ENCODE peak calls at places on chromosomes 1 and 21, in ten cellular contexts. One of them, this sample, is unnamed.

GRCh38 chr1:183806650-183807049 is 1.7 kb downstream of the RGL1 start:
- DNase-seq in heart right ventricle: no peak
- DNase-seq in uterus: no peak
- DNase-seq in CD8-positive, alpha-beta T cell: no peak
- DNase-seq in mucosa of descending colon: no peak
- DNase-seq in kidney: no peak
- DNase-seq in transverse colon: no peak
- DNase-seq in AG04450: no peak
- DNase-seq in fibroblast of pulmonary artery: no peak
- DNase-seq in lung: no peak
- DNase-seq in this sample: no peak

GRCh38 chr1:30675761-30676160 is 47.6 kb downstream of the MATN1 start:
- DNase-seq in uterus: no peak
- DNase-seq in AG04450: no peak
- DNase-seq in transverse colon: no peak
- DNase-seq in CD8-positive, alpha-beta T cell: no peak
- DNase-seq in kidney: no peak
- DNase-seq in lung: no peak
- DNase-seq in mucosa of descending colon: no peak
- DNase-seq in fibroblast of pulmonary artery: peak; percentile 68
- DNase-seq in heart right ventricle: no peak
- DNase-seq in this sample: no peak

GRCh38 chr1:59433440-59433813 is 136.5 kb downstream of the FGGY start:
- DNase-seq in transverse colon: no peak
- DNase-seq in lung: no peak
- DNase-seq in uterus: no peak
- DNase-seq in CD8-positive, alpha-beta T cell: no peak
- DNase-seq in heart right ventricle: peak; percentile 12
- DNase-seq in AG04450: no peak
- DNase-seq in fibroblast of pulmonary artery: no peak
- DNase-seq in kidney: no peak
- DNase-seq in mucosa of descending colon: no peak
- DNase-seq in this sample: no peak

GRCh38 chr1:200038987-200039848 is 11.7 kb downstream of the NR5A2 start:
- DNase-seq in fibroblast of pulmonary artery: no peak
- DNase-seq in CD8-positive, alpha-beta T cell: no peak
- DNase-seq in heart right ventricle: no peak
- DNase-seq in kidney: peak; percentile 82
- DNase-seq in uterus: no peak
- DNase-seq in transverse colon: peak; percentile 55
- DNase-seq in AG04450: no peak
- DNase-seq in mucosa of descending colon: peak; percentile 62
- DNase-seq in lung: peak; percentile 39
- DNase-seq in this sample: peak; percentile 54

GRCh38 chr1:162671664-162672415 is 39.6 kb downstream of the DDR2 start:
- DNase-seq in CD8-positive, alpha-beta T cell: no peak
- DNase-seq in heart right ventricle: no peak
- DNase-seq in kidney: no peak
- DNase-seq in lung: no peak
- DNase-seq in transverse colon: no peak
- DNase-seq in fibroblast of pulmonary artery: no peak
- DNase-seq in mucosa of descending colon: no peak
- DNase-seq in uterus: no peak
- DNase-seq in AG04450: no peak
- DNase-seq in this sample: no peak

GRCh38 chr1:40132383-40133121 is 28.6 kb upstream of the RLF start:
- DNase-seq in mucosa of descending colon: no peak
- DNase-seq in AG04450: no peak
- DNase-seq in lung: no peak
- DNase-seq in CD8-positive, alpha-beta T cell: no peak
- DNase-seq in transverse colon: no peak
- DNase-seq in uterus: no peak
- DNase-seq in fibroblast of pulmonary artery: no peak
- DNase-seq in heart right ventricle: no peak
- DNase-seq in kidney: no peak
- DNase-seq in this sample: no peak

GRCh38 chr1:226066415-226067077 is 4.0 kb downstream of the H3-3A start:
- DNase-seq in lung: no peak
- DNase-seq in transverse colon: no peak
- DNase-seq in mucosa of descending colon: no peak
- DNase-seq in fibroblast of pulmonary artery: peak; percentile 45
- DNase-seq in uterus: no peak
- DNase-seq in kidney: no peak
- DNase-seq in heart right ventricle: no peak
- DNase-seq in CD8-positive, alpha-beta T cell: no peak
- DNase-seq in AG04450: no peak
- DNase-seq in this sample: no peak

GRCh38 chr1:3352084-3352951 is 102.1 kb upstream of the ARHGEF16 start:
- DNase-seq in kidney: peak; percentile 91
- DNase-seq in CD8-positive, alpha-beta T cell: no peak
- DNase-seq in fibroblast of pulmonary artery: peak; percentile 52
- DNase-seq in heart right ventricle: no peak
- DNase-seq in AG04450: no peak
- DNase-seq in mucosa of descending colon: peak; percentile 25
- DNase-seq in transverse colon: peak; percentile 39
- DNase-seq in lung: no peak
- DNase-seq in uterus: peak; percentile 85
- DNase-seq in this sample: no peak

GRCh38 chr1:116553386-116554115 is 17.3 kb downstream of the CD58 start:
- DNase-seq in uterus: no peak
- DNase-seq in fibroblast of pulmonary artery: no peak
- DNase-seq in transverse colon: no peak
- DNase-seq in lung: no peak
- DNase-seq in AG04450: no peak
- DNase-seq in CD8-positive, alpha-beta T cell: no peak
- DNase-seq in heart right ventricle: no peak
- DNase-seq in mucosa of descending colon: no peak
- DNase-seq in kidney: no peak
- DNase-seq in this sample: no peak

GRCh38 chr1:157880621-157881020 is 39.0 kb upstream of the CD5L start:
- DNase-seq in CD8-positive, alpha-beta T cell: no peak
- DNase-seq in kidney: no peak
- DNase-seq in mucosa of descending colon: no peak
- DNase-seq in transverse colon: no peak
- DNase-seq in uterus: no peak
- DNase-seq in heart right ventricle: no peak
- DNase-seq in lung: no peak
- DNase-seq in fibroblast of pulmonary artery: no peak
- DNase-seq in AG04450: no peak
- DNase-seq in this sample: no peak

DNA sequence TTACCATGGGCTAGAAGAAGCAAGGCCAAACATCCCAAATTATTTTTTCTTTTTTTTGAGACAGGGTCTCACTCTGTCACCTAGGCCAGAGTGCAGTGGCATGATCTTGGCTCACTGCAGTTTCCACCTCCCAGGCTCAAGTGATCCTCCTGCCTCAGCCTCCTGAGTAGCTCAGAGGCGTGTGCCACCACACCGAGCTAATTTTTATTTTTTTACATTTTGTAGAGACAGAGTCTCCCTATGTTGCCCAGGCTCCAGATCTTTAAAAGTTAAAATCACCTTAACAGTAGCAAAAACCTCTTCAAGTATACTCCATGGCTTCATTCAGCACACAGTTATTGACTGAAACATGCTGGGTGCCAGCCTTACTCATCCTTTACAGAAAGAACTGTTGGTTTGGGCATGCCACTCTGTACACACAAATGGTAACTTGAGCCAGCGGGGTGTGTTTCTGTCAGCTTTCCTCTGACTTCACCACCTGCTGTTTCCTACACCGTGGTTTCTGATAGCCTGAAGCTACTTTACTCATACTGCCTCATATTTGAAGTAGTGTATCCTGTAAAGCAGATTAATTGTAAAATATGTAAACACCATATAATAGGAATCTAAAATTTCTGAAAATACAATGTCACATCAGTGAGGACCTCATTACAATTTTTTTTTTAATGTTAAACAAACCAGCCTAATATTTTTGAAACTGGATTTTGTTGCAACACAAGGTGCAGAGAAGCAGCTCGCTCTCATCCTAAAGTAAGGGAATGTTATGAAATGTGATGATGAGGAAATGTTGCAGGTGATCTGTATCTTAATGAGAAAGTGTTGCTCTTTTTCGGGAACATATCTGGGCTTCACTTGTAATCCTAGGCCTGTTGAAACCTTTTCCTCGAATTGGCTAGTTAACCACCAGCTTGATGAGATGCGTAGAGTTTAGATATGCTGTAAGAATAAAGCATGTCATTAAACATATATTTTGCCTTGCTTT is 113.9 kb downstream of the ATP5PO start:
- DNase-seq in heart right ventricle: no peak
- DNase-seq in uterus: no peak
- DNase-seq in AG04450: peak; percentile 23
- DNase-seq in CD8-positive, alpha-beta T cell: no peak
- DNase-seq in lung: no peak
- DNase-seq in transverse colon: no peak
- DNase-seq in mucosa of descending colon: no peak
- DNase-seq in kidney: no peak
- DNase-seq in fibroblast of pulmonary artery: peak; percentile 11
- DNase-seq in this sample: no peak
- H3K4me3 ChIP-seq in heart right ventricle: no peak overlapping the region
- H3K4me3 ChIP-seq in uterus: no peak overlapping the region
- H3K4me3 ChIP-seq in AG04450: no peak overlapping the region
- H3K4me3 ChIP-seq in CD8-positive, alpha-beta T cell: no peak overlapping the region
- H3K4me3 ChIP-seq in lung: no peak overlapping the region
- H3K4me3 ChIP-seq in transverse colon: no peak overlapping the region
- H3K4me3 ChIP-seq in mucosa of descending colon: no peak overlapping the region
- H3K4me3 ChIP-seq in kidney: no peak overlapping the region
- H3K4me3 ChIP-seq in fibroblast of pulmonary artery: no peak overlapping the region
- H3K4me3 ChIP-seq in this sample: no peak overlapping the region

GRCh38 chr1:24742090-24742938 is 2.9 kb upstream of the CLIC4 start:
- DNase-seq in CD8-positive, alpha-beta T cell: no peak
- DNase-seq in AG04450: no peak
- DNase-seq in heart right ventricle: no peak
- DNase-seq in lung: no peak
- DNase-seq in transverse colon: peak; percentile 63
- DNase-seq in mucosa of descending colon: peak; percentile 79
- DNase-seq in kidney: no peak
- DNase-seq in uterus: no peak
- DNase-seq in fibroblast of pulmonary artery: peak; percentile 69
- DNase-seq in this sample: peak; percentile 54

GRCh38 chr1:24744911-24745710 is at the start of gene CLIC4:
- DNase-seq in AG04450: peak; percentile 99
- DNase-seq in fibroblast of pulmonary artery: peak; percentile 99
- DNase-seq in lung: peak; percentile 100
- DNase-seq in CD8-positive, alpha-beta T cell: peak; percentile 98
- DNase-seq in uterus: peak; percentile 100
- DNase-seq in kidney: peak; percentile 100
- DNase-seq in mucosa of descending colon: peak; percentile 100
- DNase-seq in transverse colon: peak; percentile 100
- DNase-seq in heart right ventricle: peak; percentile 100
- DNase-seq in this sample: peak; percentile 99

GRCh38 chr1:24739241-24739640 is 6.0 kb upstream of the CLIC4 start:
- DNase-seq in uterus: no peak
- DNase-seq in transverse colon: no peak
- DNase-seq in CD8-positive, alpha-beta T cell: no peak
- DNase-seq in lung: no peak
- DNase-seq in AG04450: no peak
- DNase-seq in mucosa of descending colon: no peak
- DNase-seq in fibroblast of pulmonary artery: no peak
- DNase-seq in kidney: no peak
- DNase-seq in heart right ventricle: no peak
- DNase-seq in this sample: no peak

GRCh38 chr1:24745711-24746582 is 700 bp downstream of the CLIC4 start:
- DNase-seq in mucosa of descending colon: peak; percentile 52
- DNase-seq in transverse colon: peak; percentile 52
- DNase-seq in kidney: no peak
- DNase-seq in AG04450: no peak
- DNase-seq in lung: peak; percentile 73
- DNase-seq in heart right ventricle: peak; percentile 58
- DNase-seq in fibroblast of pulmonary artery: peak; percentile 88
- DNase-seq in uterus: peak; percentile 84
- DNase-seq in CD8-positive, alpha-beta T cell: no peak
- DNase-seq in this sample: peak; percentile 45

GRCh38 chr1:24743404-24744211 is 1.6 kb upstream of the CLIC4 start:
- DNase-seq in uterus: no peak
- DNase-seq in CD8-positive, alpha-beta T cell: no peak
- DNase-seq in fibroblast of pulmonary artery: peak; percentile 64
- DNase-seq in transverse colon: no peak
- DNase-seq in kidney: no peak
- DNase-seq in lung: no peak
- DNase-seq in heart right ventricle: no peak
- DNase-seq in AG04450: no peak
- DNase-seq in mucosa of descending colon: no peak
- DNase-seq in this sample: peak; percentile 53
- TF ChIP-seq CTCF in uterus: no peak
- TF ChIP-seq CTCF in CD8-positive, alpha-beta T cell: no peak
- TF ChIP-seq CTCF in fibroblast of pulmonary artery: no peak
- TF ChIP-seq CTCF in transverse colon: no peak
- TF ChIP-seq CTCF in kidney: no peak
- TF ChIP-seq CTCF in lung: no peak
- TF ChIP-seq CTCF in heart right ventricle: no peak
- TF ChIP-seq CTCF in AG04450: no peak
- TF ChIP-seq CTCF in mucosa of descending colon: no peak
- TF ChIP-seq CTCF in this sample: no peak

DNA sequence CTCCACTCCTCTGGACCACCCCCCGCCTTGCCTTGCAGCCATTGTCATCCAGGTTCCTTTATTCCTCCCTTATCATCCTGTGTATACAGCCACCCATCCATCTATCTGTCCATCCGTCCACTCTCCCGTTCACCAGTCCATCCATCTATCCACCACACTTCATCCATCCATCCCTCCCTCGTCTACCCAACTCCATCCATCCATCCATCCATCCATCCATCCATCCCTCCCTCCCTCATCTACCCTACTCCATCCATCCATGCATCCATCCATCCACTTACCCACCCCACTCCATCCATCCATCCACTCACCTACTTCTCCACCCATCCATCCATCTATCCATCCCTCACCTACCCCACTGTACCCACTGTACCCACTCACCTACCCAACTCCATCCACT is 35.4 kb downstream of the DHRS3 start:
- DNase-seq in CD8-positive, alpha-beta T cell: no peak
- DNase-seq in heart right ventricle: no peak
- DNase-seq in lung: no peak
- DNase-seq in fibroblast of pulmonary artery: no peak
- DNase-seq in uterus: no peak
- DNase-seq in transverse colon: no peak
- DNase-seq in mucosa of descending colon: no peak
- DNase-seq in AG04450: no peak
- DNase-seq in kidney: no peak
- DNase-seq in this sample: no peak
- H3K4me3 ChIP-seq in CD8-positive, alpha-beta T cell: no peak overlapping the region
- H3K4me3 ChIP-seq in heart right ventricle: no peak overlapping the region
- H3K4me3 ChIP-seq in lung: no peak overlapping the region
- H3K4me3 ChIP-seq in fibroblast of pulmonary artery: no peak overlapping the region
- H3K4me3 ChIP-seq in uterus: no peak overlapping the region
- H3K4me3 ChIP-seq in transverse colon: no peak overlapping the region
- H3K4me3 ChIP-seq in mucosa of descending colon: no peak overlapping the region
- H3K4me3 ChIP-seq in AG04450: no peak overlapping the region
- H3K4me3 ChIP-seq in kidney: no peak overlapping the region
- H3K4me3 ChIP-seq in this sample: no peak overlapping the region

DNA sequence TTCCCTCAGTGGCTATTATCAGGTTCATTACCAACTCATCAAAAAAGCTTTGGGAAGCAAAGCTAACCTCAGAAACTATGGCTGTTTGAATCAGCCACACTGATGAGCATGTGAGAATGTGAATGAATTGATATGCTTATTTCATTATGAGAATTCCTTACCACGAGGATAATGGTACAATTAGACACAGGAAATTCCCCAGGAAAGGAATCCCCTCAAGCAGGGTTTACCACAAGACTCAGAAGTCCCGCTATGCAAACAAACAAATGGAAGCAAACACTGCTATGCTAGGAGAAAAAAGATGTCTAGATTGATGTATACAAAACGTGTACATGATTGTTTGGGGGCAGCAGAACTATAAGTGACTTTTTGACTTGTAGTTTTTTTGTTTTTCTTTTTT is 205.0 kb downstream of the HMCN1 start:
- DNase-seq in AG04450: peak; percentile 7
- DNase-seq in uterus: no peak
- DNase-seq in CD8-positive, alpha-beta T cell: no peak
- DNase-seq in kidney: no peak
- DNase-seq in lung: no peak
- DNase-seq in fibroblast of pulmonary artery: no peak
- DNase-seq in heart right ventricle: no peak
- DNase-seq in transverse colon: no peak
- DNase-seq in mucosa of descending colon: no peak
- DNase-seq in this sample: no peak
- TF ChIP-seq CTCF in AG04450: no peak
- TF ChIP-seq CTCF in uterus: no peak
- TF ChIP-seq CTCF in CD8-positive, alpha-beta T cell: no peak
- TF ChIP-seq CTCF in kidney: no peak
- TF ChIP-seq CTCF in lung: no peak
- TF ChIP-seq CTCF in fibroblast of pulmonary artery: no peak
- TF ChIP-seq CTCF in heart right ventricle: no peak
- TF ChIP-seq CTCF in transverse colon: no peak
- TF ChIP-seq CTCF in mucosa of descending colon: no peak
- TF ChIP-seq CTCF in this sample: no peak